ENCODE peak calls at places on chromosomes 3 and 15, in seven cellular contexts. One of them, this sample, is unnamed. For H3K36me3, the result is how much of the 10 kb centered on the place peaks cover.

GRCh38 chr3:188683032-188683491 is 488.7 kb upstream of the TPRG1 start:
- DNase-seq in esophagus squamous epithelium: no peak
- DNase-seq in IMR-90: peak
- DNase-seq in adipocyte: peak
- DNase-seq in Peyer's patch: no peak
- DNase-seq in OCI-LY7: no peak
- DNase-seq in upper lobe of left lung: no peak
- DNase-seq in this sample: no peak

GRCh38 chr3:127233371-127233770 is 40.4 kb downstream of the PRR23E start:
- DNase-seq in esophagus squamous epithelium: no peak
- DNase-seq in Peyer's patch: no peak
- DNase-seq in IMR-90: no peak
- DNase-seq in OCI-LY7: peak
- DNase-seq in upper lobe of left lung: no peak
- DNase-seq in adipocyte: peak
- DNase-seq in this sample: no peak

GRCh38 chr3:40037582-40037981 is 228.2 kb downstream of the MYRIP start:
- DNase-seq in upper lobe of left lung: no peak
- DNase-seq in OCI-LY7: no peak
- DNase-seq in adipocyte: no peak
- DNase-seq in Peyer's patch: no peak
- DNase-seq in IMR-90: no peak
- DNase-seq in esophagus squamous epithelium: no peak
- DNase-seq in this sample: no peak

GRCh38 chr3:102068327-102068726 is 219.0 kb downstream of the NFKBIZ start:
- DNase-seq in esophagus squamous epithelium: no peak
- DNase-seq in OCI-LY7: no peak
- DNase-seq in Peyer's patch: no peak
- DNase-seq in IMR-90: no peak
- DNase-seq in upper lobe of left lung: no peak
- DNase-seq in adipocyte: no peak
- DNase-seq in this sample: no peak

GRCh38 chr3:147975165-147975564 is 566.0 kb downstream of the ZIC1 start:
- DNase-seq in OCI-LY7: no peak
- DNase-seq in esophagus squamous epithelium: no peak
- DNase-seq in upper lobe of left lung: no peak
- DNase-seq in IMR-90: no peak
- DNase-seq in adipocyte: no peak
- DNase-seq in Peyer's patch: no peak
- DNase-seq in this sample: no peak

GRCh38 chr15:75809986-75810750 is 33.1 kb upstream of the UBE2Q2 start:
- DNase-seq in IMR-90: no peak
- DNase-seq in OCI-LY7: peak
- DNase-seq in esophagus squamous epithelium: no peak
- DNase-seq in adipocyte: peak
- DNase-seq in upper lobe of left lung: no peak
- DNase-seq in Peyer's patch: no peak
- DNase-seq in this sample: peak

GRCh38 chr3:50617911-50618481 is 1.0 kb downstream of the MAPKAPK3 start:
- DNase-seq in OCI-LY7: no peak
- DNase-seq in adipocyte: no peak
- DNase-seq in upper lobe of left lung: no peak
- DNase-seq in esophagus squamous epithelium: no peak
- DNase-seq in Peyer's patch: no peak
- DNase-seq in IMR-90: no peak
- DNase-seq in this sample: no peak

GRCh38 chr3:86537171-86537570 is 453.8 kb downstream of the VGLL3 start:
- DNase-seq in adipocyte: no peak
- DNase-seq in upper lobe of left lung: no peak
- DNase-seq in OCI-LY7: no peak
- DNase-seq in IMR-90: no peak
- DNase-seq in Peyer's patch: no peak
- DNase-seq in esophagus squamous epithelium: no peak
- DNase-seq in this sample: no peak

GRCh38 chr3:33032937-33033336 is 64.0 kb downstream of the GLB1 start:
- DNase-seq in esophagus squamous epithelium: no peak
- DNase-seq in Peyer's patch: no peak
- DNase-seq in IMR-90: no peak
- DNase-seq in OCI-LY7: no peak
- DNase-seq in upper lobe of left lung: no peak
- DNase-seq in adipocyte: no peak
- DNase-seq in this sample: peak

GRCh38 chr3:16124636-16125035 is 49.8 kb upstream of the GALNT15 start:
- DNase-seq in upper lobe of left lung: no peak
- DNase-seq in adipocyte: peak
- DNase-seq in OCI-LY7: no peak
- DNase-seq in esophagus squamous epithelium: no peak
- DNase-seq in IMR-90: peak
- DNase-seq in Peyer's patch: no peak
- DNase-seq in this sample: no peak

GRCh38 chr3:130576571-130577266 is 59.7 kb downstream of the COL6A6 start:
- DNase-seq in adipocyte: peak
- DNase-seq in esophagus squamous epithelium: no peak
- DNase-seq in upper lobe of left lung: no peak
- DNase-seq in IMR-90: peak
- DNase-seq in Peyer's patch: no peak
- DNase-seq in OCI-LY7: no peak
- DNase-seq in this sample: no peak

GRCh38 chr3:130490246-130490645 is 26.7 kb upstream of the COL6A6 start:
- DNase-seq in upper lobe of left lung: no peak
- DNase-seq in Peyer's patch: no peak
- DNase-seq in IMR-90: no peak
- DNase-seq in adipocyte: peak
- DNase-seq in esophagus squamous epithelium: no peak
- DNase-seq in OCI-LY7: no peak
- DNase-seq in this sample: no peak

GRCh38 chr3:84904819-84905555 is 53.8 kb upstream of the CADM2 start:
- DNase-seq in esophagus squamous epithelium: no peak
- DNase-seq in upper lobe of left lung: peak
- DNase-seq in OCI-LY7: no peak
- DNase-seq in adipocyte: no peak
- DNase-seq in Peyer's patch: no peak
- DNase-seq in IMR-90: no peak
- DNase-seq in this sample: no peak

GRCh38 chr3:25468866-25469319 is 40.8 kb downstream of the RARB start:
- DNase-seq in IMR-90: no peak
- DNase-seq in esophagus squamous epithelium: no peak
- DNase-seq in adipocyte: peak
- DNase-seq in upper lobe of left lung: peak
- DNase-seq in OCI-LY7: no peak
- DNase-seq in Peyer's patch: peak
- DNase-seq in this sample: no peak

GRCh38 chr3:83438177-83438576 is 1520.6 kb upstream of the CADM2 start:
- DNase-seq in Peyer's patch: no peak
- DNase-seq in upper lobe of left lung: no peak
- DNase-seq in OCI-LY7: no peak
- DNase-seq in adipocyte: no peak
- DNase-seq in IMR-90: no peak
- DNase-seq in esophagus squamous epithelium: no peak
- DNase-seq in this sample: no peak

GRCh38 chr3:82561759-82562158 is 800.3 kb upstream of the GBE1 start:
- DNase-seq in OCI-LY7: no peak
- DNase-seq in upper lobe of left lung: no peak
- DNase-seq in adipocyte: no peak
- DNase-seq in IMR-90: no peak
- DNase-seq in esophagus squamous epithelium: no peak
- DNase-seq in Peyer's patch: no peak
- DNase-seq in this sample: no peak

GRCh38 chr3:105495021-105495420 is 128.3 kb downstream of the ALCAM start:
- DNase-seq in OCI-LY7: no peak
- DNase-seq in Peyer's patch: no peak
- DNase-seq in IMR-90: peak
- DNase-seq in adipocyte: no peak
- DNase-seq in esophagus squamous epithelium: no peak
- DNase-seq in upper lobe of left lung: no peak
- DNase-seq in this sample: no peak

GRCh38 chr15:74376226-74376625 is 8.8 kb upstream of the CYP11A1 start:
- DNase-seq in esophagus squamous epithelium: no peak
- DNase-seq in Peyer's patch: no peak
- DNase-seq in adipocyte: no peak
- DNase-seq in IMR-90: no peak
- DNase-seq in OCI-LY7: no peak
- DNase-seq in upper lobe of left lung: no peak
- DNase-seq in this sample: no peak

GRCh38 chr3:129121792-129122696 is at the start of gene RAB43:
- DNase-seq in upper lobe of left lung: peak
- DNase-seq in Peyer's patch: peak
- DNase-seq in esophagus squamous epithelium: peak
- DNase-seq in adipocyte: peak
- DNase-seq in OCI-LY7: peak
- DNase-seq in IMR-90: peak
- DNase-seq in this sample: peak

GRCh38 chr15:67171471-67171870 is 83.0 kb downstream of the AAGAB start:
- DNase-seq in esophagus squamous epithelium: no peak
- DNase-seq in OCI-LY7: no peak
- DNase-seq in adipocyte: no peak
- DNase-seq in IMR-90: no peak
- DNase-seq in upper lobe of left lung: no peak
- DNase-seq in Peyer's patch: no peak
- DNase-seq in this sample: no peak

GRCh38 chr15:70670680-70671079 is 92.7 kb downstream of the UACA start:
- DNase-seq in esophagus squamous epithelium: no peak
- DNase-seq in adipocyte: peak
- DNase-seq in IMR-90: no peak
- DNase-seq in OCI-LY7: no peak
- DNase-seq in Peyer's patch: no peak
- DNase-seq in upper lobe of left lung: no peak
- DNase-seq in this sample: no peak
- H3K36me3 ChIP-seq in esophagus squamous epithelium: under half
- H3K36me3 ChIP-seq in adipocyte: half or more
- H3K36me3 ChIP-seq in IMR-90: under half
- H3K36me3 ChIP-seq in OCI-LY7: under half
- H3K36me3 ChIP-seq in Peyer's patch: under half
- H3K36me3 ChIP-seq in upper lobe of left lung: under half
- H3K36me3 ChIP-seq in this sample: under half

DNA sequence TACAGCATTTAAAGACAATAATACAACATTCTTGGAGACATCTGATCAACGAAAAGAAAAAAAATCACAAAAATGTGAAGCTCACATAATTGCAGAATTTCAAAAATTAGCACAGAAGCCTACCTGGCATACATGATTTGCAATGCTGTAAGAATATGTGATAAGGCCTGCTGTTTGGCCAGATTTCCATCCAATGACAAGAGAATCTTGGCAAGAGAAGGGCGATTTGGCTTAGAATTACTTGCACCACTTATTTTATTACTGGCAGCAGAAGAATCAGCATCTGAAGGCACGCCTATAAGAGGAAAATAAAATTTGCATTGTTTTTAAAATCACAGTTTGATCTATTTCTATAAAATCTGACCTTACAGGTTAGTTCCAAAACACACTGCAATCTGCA is 70.2 kb upstream of the OCA2 start:
- DNase-seq in OCI-LY7: no peak
- DNase-seq in upper lobe of left lung: no peak
- DNase-seq in Peyer's patch: no peak
- DNase-seq in IMR-90: no peak
- DNase-seq in adipocyte: no peak
- DNase-seq in esophagus squamous epithelium: no peak
- DNase-seq in this sample: no peak
- H3K36me3 ChIP-seq in OCI-LY7: half or more
- H3K36me3 ChIP-seq in upper lobe of left lung: under half
- H3K36me3 ChIP-seq in Peyer's patch: under half
- H3K36me3 ChIP-seq in IMR-90: under half
- H3K36me3 ChIP-seq in adipocyte: half or more
- H3K36me3 ChIP-seq in esophagus squamous epithelium: under half
- H3K36me3 ChIP-seq in this sample: under half

GRCh38 chr3:45927881-45928280 is 15.4 kb upstream of the CXCR6 start:
- DNase-seq in upper lobe of left lung: no peak
- DNase-seq in OCI-LY7: no peak
- DNase-seq in esophagus squamous epithelium: no peak
- DNase-seq in Peyer's patch: no peak
- DNase-seq in adipocyte: peak
- DNase-seq in IMR-90: peak
- DNase-seq in this sample: no peak
- H3K36me3 ChIP-seq in upper lobe of left lung: under half
- H3K36me3 ChIP-seq in OCI-LY7: half or more
- H3K36me3 ChIP-seq in esophagus squamous epithelium: under half
- H3K36me3 ChIP-seq in Peyer's patch: under half
- H3K36me3 ChIP-seq in adipocyte: under half
- H3K36me3 ChIP-seq in IMR-90: under half
- H3K36me3 ChIP-seq in this sample: under half

DNA sequence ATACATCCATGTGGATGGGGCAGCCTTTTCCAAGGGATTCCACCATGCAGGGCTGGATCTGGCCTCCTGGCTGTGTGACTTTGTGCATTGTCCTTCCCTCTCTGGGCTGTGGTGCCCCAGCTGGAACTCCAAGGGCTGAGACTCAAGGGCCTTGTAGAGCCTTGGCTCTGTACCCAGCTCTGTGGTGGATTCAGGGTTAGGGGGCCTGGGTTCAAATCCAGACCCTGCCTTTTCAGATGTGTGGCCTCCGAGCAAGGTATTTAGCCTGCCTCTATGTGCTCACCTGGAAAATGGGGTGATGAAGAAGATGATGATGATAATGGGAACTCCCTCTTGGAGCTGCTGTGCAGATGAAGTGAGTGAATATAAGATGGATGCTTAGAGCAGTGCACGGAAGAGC is 161.9 kb downstream of the WNT7A start:
- DNase-seq in adipocyte: no peak
- DNase-seq in IMR-90: no peak
- DNase-seq in OCI-LY7: no peak
- DNase-seq in upper lobe of left lung: no peak
- DNase-seq in esophagus squamous epithelium: no peak
- DNase-seq in Peyer's patch: peak
- DNase-seq in this sample: no peak
- H3K36me3 ChIP-seq in adipocyte: under half
- H3K36me3 ChIP-seq in IMR-90: under half
- H3K36me3 ChIP-seq in OCI-LY7: under half
- H3K36me3 ChIP-seq in upper lobe of left lung: under half
- H3K36me3 ChIP-seq in esophagus squamous epithelium: under half
- H3K36me3 ChIP-seq in Peyer's patch: under half
- H3K36me3 ChIP-seq in this sample: under half

DNA sequence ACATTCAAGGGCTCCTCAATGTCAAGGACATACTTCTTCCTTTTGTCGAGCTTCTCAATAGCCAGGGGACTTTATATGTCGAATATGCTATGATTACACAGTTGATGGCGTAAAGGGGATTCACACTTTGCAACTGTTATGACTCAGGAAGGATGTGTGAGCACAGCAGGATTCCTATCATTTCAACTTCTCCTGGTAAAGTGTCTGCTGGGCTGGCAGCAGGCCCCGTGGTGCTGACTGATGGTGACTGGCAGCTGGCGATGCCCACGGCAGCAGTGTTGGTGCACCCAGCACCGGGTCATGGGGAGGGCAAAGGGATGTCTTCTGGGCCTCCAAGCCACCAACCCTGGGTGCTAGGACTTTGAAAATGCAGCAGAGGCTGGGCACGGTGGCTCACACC is 44.8 kb upstream of the GNB5 start:
- DNase-seq in OCI-LY7: no peak
- DNase-seq in adipocyte: no peak
- DNase-seq in esophagus squamous epithelium: no peak
- DNase-seq in IMR-90: no peak
- DNase-seq in Peyer's patch: no peak
- DNase-seq in upper lobe of left lung: peak
- DNase-seq in this sample: no peak
- H3K36me3 ChIP-seq in OCI-LY7: under half
- H3K36me3 ChIP-seq in adipocyte: under half
- H3K36me3 ChIP-seq in esophagus squamous epithelium: under half
- H3K36me3 ChIP-seq in IMR-90: under half
- H3K36me3 ChIP-seq in Peyer's patch: under half
- H3K36me3 ChIP-seq in upper lobe of left lung: under half
- H3K36me3 ChIP-seq in this sample: under half